ENCODE peak calls at places on chromosomes 4 and X, in nine cellular contexts. O is transverse colon, C is spleen, S is sigmoid colon, M is stomach, P is prostate gland, H is endothelial cell of umbilical vein, L is Panc1, E is HCT116. B is an unnamed sample. For H3K4me1 and H3K27me3, the result is how much of the 10 kb centered on the place peaks cover.

GRCh38 chr4:176044589-176044951 is 21.1 kb upstream of the WDR17 start:
- DNase-seq in S (no peak), C (no peak), O (no peak), M (no peak), L (no peak), E (no peak), H (no peak), P (no peak), B (no peak)

GRCh38 chr4:15420642-15421041 is 7.2 kb upstream of the C1QTNF7 start:
- DNase-seq in C (no peak), O (no peak), L (no peak), H (no peak), M (no peak), E (no peak), P (no peak), S (no peak), B (no peak)

GRCh38 chr4:103046416-103047290 is 27.1 kb upstream of the SLC9B1 start:
- DNase-seq in E (peak), L (peak), O (peak), H (peak), M (peak), S (no peak), C (no peak), P (no peak), B (no peak)

GRCh38 chrX:132732236-132732635 is 226.2 kb downstream of the HS6ST2 start:
- DNase-seq in E (no peak), P (no peak), M (no peak), O (no peak), C (no peak), S (no peak), H (no peak), L (no peak), B (no peak)

GRCh38 chr4:79685542-79685941 is 277.5 kb upstream of the GK2 start:
- DNase-seq in S (no peak), M (no peak), P (no peak), H (no peak), E (no peak), L (no peak), O (no peak), C (no peak), B (no peak)

GRCh38 chr4:76302856-76303438 is 3.6 kb upstream of the STBD1 start:
- DNase-seq in H (no peak), C (no peak), E (no peak), M (no peak), L (no peak), S (no peak), P (no peak), O (no peak), B (no peak)

GRCh38 chr4:7034262-7035081 is 8.7 kb upstream of the TADA2B start:
- DNase-seq in M (peak), P (peak), C (peak), O (no peak), L (no peak), S (no peak), H (no peak), E (no peak), B (no peak)

GRCh38 chr4:83224502-83225197 is 59.9 kb downstream of the COQ2 start:
- DNase-seq in C (no peak), M (no peak), H (no peak), S (no peak), O (no peak), L (no peak), P (no peak), E (no peak), B (no peak)

GRCh38 chr4:187656953-187657352 is 338.6 kb upstream of the ZFP42 start:
- DNase-seq in E (no peak), S (no peak), C (no peak), L (no peak), P (no peak), H (no peak), O (no peak), M (no peak), B (no peak)

GRCh38 chrX:15059488-15059887 is 186.3 kb downstream of the MOSPD2 start:
- DNase-seq in P (no peak), E (no peak), O (no peak), C (no peak), L (no peak), H (no peak), S (no peak), M (no peak), B (no peak)

DNA sequence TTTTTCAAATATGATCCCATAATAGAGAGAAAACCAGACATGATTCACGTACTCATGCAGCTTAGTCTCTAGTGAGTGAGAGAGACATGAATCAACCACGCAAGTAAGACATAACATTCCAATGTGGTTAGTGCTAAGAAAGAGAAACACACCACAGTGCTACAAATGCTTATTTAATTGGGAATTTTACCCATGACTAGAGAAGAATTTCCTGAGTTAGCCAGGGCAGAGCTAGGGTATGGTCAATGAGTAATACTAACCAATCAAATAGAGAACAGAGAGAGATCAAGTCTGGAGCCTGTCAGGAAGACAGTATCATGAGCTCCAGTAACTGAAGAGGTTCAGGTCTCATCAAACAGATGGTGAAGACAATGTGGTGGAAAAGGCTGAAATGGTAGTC is 495.2 kb downstream of the PDGFC start:
- DNase-seq in H (peak), C (no peak), E (peak), P (no peak), M (no peak), S (no peak), O (no peak), L (peak), B (no peak)
- TF ChIP-seq POLR2AphosphoS5 in H (peak), C (no peak), E (no peak), P (no peak), M (no peak), S (no peak), O (no peak), L (no peak), B (no peak)

GRCh38 chr4:8605289-8605688 is 12.7 kb downstream of the CPZ start:
- DNase-seq in C (no peak), P (no peak), E (no peak), M (no peak), S (no peak), L (no peak), H (no peak), O (no peak), B (no peak)
- H3K4me1 ChIP-seq in C (under half), P (under half), E (under half), M (under half), S (under half), L (under half), H (under half), O (under half), B (under half)

GRCh38 chrX:11976663-11977062 is 161.6 kb upstream of the FRMPD4 start:
- DNase-seq in O (no peak), H (no peak), C (no peak), P (no peak), S (no peak), L (no peak), E (no peak), M (no peak), B (no peak)
- H3K27me3 ChIP-seq in O (under half), H (under half), C (under half), P (under half), S (under half), L (under half), E (under half), M (under half), B (under half)

GRCh38 chr4:88616275-88616996 is 24.2 kb downstream of the HERC3 start:
- DNase-seq in H (no peak), C (no peak), S (no peak), M (no peak), O (no peak), P (no peak), L (peak), E (no peak), B (no peak)
- TF ChIP-seq POLR2AphosphoS5 in H (no peak), C (no peak), S (no peak), M (no peak), O (no peak), P (no peak), L (no peak), E (no peak), B (no peak)

DNA sequence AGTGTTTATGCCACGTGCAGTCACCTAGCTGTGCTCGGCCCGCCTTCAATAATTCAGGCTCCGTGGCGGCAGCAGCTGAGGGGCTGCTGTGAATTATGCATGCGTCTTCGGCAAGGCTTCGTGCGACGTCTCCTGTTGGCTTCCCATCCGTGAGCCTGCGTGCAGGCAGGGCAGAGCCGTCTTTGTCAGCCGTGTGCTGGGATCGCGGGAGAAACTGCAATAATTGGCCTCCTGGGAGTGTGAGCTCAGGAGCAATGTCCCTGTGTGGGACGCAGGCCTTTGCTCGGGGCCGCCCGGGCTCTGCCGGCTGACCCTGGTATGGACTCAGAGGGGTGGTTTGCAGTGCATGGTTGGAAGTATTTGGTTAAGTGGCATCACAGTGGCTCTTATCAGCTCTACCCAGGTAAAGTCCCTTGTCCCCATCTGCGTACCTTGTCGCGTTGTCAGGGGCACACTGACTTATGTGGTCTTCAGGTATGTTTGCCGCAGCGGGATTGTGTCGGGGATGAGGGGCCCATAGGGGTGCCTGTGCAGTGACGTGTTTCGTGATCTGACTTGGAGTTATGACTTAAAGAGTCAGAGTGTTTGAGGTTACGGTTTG is 34.5 kb upstream of the HGFAC start:
- DNase-seq in M (no peak), L (no peak), E (no peak), C (peak), H (no peak), O (no peak), P (no peak), S (peak), B (peak)
- H3K4me1 ChIP-seq in M (under half), L (under half), E (under half), C (under half), H (under half), O (under half), P (under half), S (under half), B (under half)

GRCh38 chrX:130649738-130650137 is 248.0 kb downstream of the RBMX2 start:
- DNase-seq in L (no peak), M (no peak), C (no peak), S (no peak), O (no peak), E (no peak), H (no peak), P (no peak), B (no peak)
- H3K27me3 ChIP-seq in L (under half), M (under half), C (under half), S (under half), O (under half), E (under half), H (under half), P (under half), B (under half)

GRCh38 chr4:26999689-27000088 is 139.0 kb downstream of the STIM2 start:
- DNase-seq in L (no peak), O (no peak), P (no peak), E (no peak), C (no peak), M (no peak), H (no peak), S (no peak), B (no peak)

GRCh38 chr4:27003602-27004238 is 143.1 kb downstream of the STIM2 start:
- DNase-seq in O (no peak), L (no peak), S (no peak), P (no peak), M (no peak), C (no peak), E (no peak), H (no peak), B (no peak)

GRCh38 chr4:27000820-27001219 is 140.2 kb downstream of the STIM2 start:
- DNase-seq in C (no peak), S (no peak), P (no peak), O (no peak), L (no peak), M (no peak), H (no peak), E (no peak), B (no peak)

GRCh38 chr4:27000122-27000521 is 139.5 kb downstream of the STIM2 start:
- DNase-seq in M (no peak), S (no peak), O (no peak), C (no peak), H (no peak), L (no peak), P (no peak), E (no peak), B (no peak)

GRCh38 chr4:27001398-27002164 is 140.9 kb downstream of the STIM2 start:
- DNase-seq in M (no peak), C (no peak), H (no peak), E (no peak), S (no peak), O (no peak), L (no peak), P (no peak), B (no peak)
- TF ChIP-seq POLR2AphosphoS5 in M (no peak), C (no peak), H (no peak), E (no peak), S (no peak), O (no peak), L (no peak), P (no peak), B (no peak)

GRCh38 chrX:111284615-111285294 is 14.5 kb upstream of the CAPN6 start:
- DNase-seq in E (no peak), P (no peak), M (peak), C (no peak), O (no peak), H (no peak), S (no peak), L (no peak), B (no peak)
- H3K4me1 ChIP-seq in E (under half), P (under half), M (under half), C (under half), O (under half), H (under half), S (under half), L (under half), B (under half)

DNA sequence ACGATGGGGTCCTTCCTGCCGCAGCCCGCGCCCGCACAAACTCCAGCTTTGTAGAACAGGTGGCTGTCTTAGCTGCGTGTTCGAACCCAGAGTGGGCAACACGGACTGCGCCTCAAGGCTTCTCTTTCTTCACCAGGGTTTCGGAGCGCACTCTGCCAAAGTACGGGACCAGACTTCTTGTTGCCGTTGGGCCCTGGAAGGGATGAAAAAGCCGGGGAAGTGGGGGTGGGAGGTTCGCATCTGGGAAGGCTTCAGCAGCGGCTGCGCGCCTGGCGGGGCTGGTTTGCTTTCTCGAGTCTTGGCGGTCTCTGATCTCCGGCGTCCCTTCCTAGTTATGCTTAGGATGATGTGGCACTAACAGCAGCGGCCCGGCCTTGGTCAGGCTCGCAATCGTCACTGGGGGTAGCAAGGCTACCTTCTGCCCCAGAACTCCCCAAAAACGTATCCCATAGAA is 673 bp downstream of the PARM1 start:
- DNase-seq in S (no peak), O (peak), H (peak), P (peak), E (no peak), C (peak), L (no peak), M (peak), B (no peak)
- H3K27me3 ChIP-seq in S (under half), O (under half), H (under half), P (under half), E (under half), C (under half), L (under half), M (under half), B (under half)

B was measured in breast epithelium.